ENCODE peak calls at places on chromosome 17, in seven cellular contexts. R, C, I, J, Z, H and X are unnamed samples.

GRCh38 chr17:40309938-40310510 is 1.0 kb downstream of the RARA start:
- DNase-seq in I (no peak), R (no peak), J (no peak), Z (peak), C (no peak), H (no peak), X (no peak)

GRCh38 chr17:61454932-61455753 is 2.9 kb downstream of the TBX4 start:
- DNase-seq in J (no peak), H (no peak), R (no peak), C (no peak), I (no peak), Z (peak), X (no peak)

GRCh38 chr17:8062435-8062806 is 23.6 kb downstream of the ALOX15B start:
- DNase-seq in H (no peak), C (peak), R (no peak), I (no peak), J (no peak), Z (no peak), X (no peak)

GRCh38 chr17:15413101-15413750 is 54.2 kb downstream of the CDRT4 start:
- DNase-seq in I (no peak), J (no peak), C (no peak), R (no peak), H (no peak), Z (no peak), X (no peak)

GRCh38 chr17:41324180-41325075 is 8.9 kb upstream of the KRTAP17-1 start:
- DNase-seq in J (no peak), I (no peak), C (peak), Z (no peak), R (peak), H (no peak), X (no peak)

GRCh38 chr17:5804226-5804625 is 219.9 kb upstream of the NLRP1 start:
- DNase-seq in I (no peak), Z (no peak), C (no peak), R (no peak), J (no peak), H (no peak), X (no peak)

GRCh38 chr17:68460096-68460495 is 2.8 kb upstream of the WIPI1 start:
- DNase-seq in H (no peak), C (no peak), I (no peak), R (no peak), Z (no peak), J (no peak), X (no peak)

GRCh38 chr17:39236383-39236927 is 10.7 kb upstream of the STAC2 start:
- DNase-seq in H (no peak), I (no peak), C (no peak), R (no peak), Z (no peak), J (no peak), X (no peak)

GRCh38 chr17:48393271-48393670 is 36.7 kb downstream of the SKAP1 start:
- DNase-seq in H (no peak), C (no peak), R (no peak), I (no peak), Z (no peak), J (no peak), X (no peak)

GRCh38 chr17:82528484-82529265 is 9.1 kb downstream of the FOXK2 start:
- DNase-seq in R (peak), J (no peak), I (no peak), H (peak), C (peak), Z (peak), X (no peak)

GRCh38 chr17:11391134-11391533 is 150.1 kb downstream of the SHISA6 start:
- DNase-seq in I (no peak), Z (no peak), R (no peak), H (no peak), C (no peak), J (no peak), X (no peak)

GRCh38 chr17:79916506-79916905 is 77.3 kb upstream of the CBX4 start:
- DNase-seq in R (no peak), C (no peak), H (no peak), J (no peak), I (no peak), Z (no peak), X (no peak)

GRCh38 chr17:19412984-19413383 is 2.0 kb downstream of the RNF112 start:
- DNase-seq in C (no peak), Z (no peak), I (no peak), R (no peak), H (no peak), J (no peak), X (no peak)

GRCh38 chr17:40168262-40168832 is 8.9 kb upstream of the RAPGEFL1 start:
- DNase-seq in J (no peak), C (peak), I (no peak), R (peak), H (no peak), Z (no peak), X (no peak)

GRCh38 chr17:45091778-45092425 is 30.8 kb downstream of the NMT1 start:
- DNase-seq in R (no peak), I (no peak), C (peak), Z (no peak), H (no peak), J (no peak), X (no peak)

GRCh38 chr17:39962642-39963220 is at the start of gene GSDMA:
- DNase-seq in H (no peak), I (no peak), Z (no peak), J (no peak), R (no peak), C (no peak), X (no peak)

GRCh38 chr17:9729034-9729650 is 62.2 kb downstream of the DHRS7C start:
- DNase-seq in Z (no peak), J (no peak), R (peak), H (no peak), C (peak), I (no peak), X (no peak)

GRCh38 chr17:66354981-66355380 is 52.6 kb downstream of the PRKCA start:
- DNase-seq in I (no peak), Z (no peak), C (peak), J (no peak), H (no peak), R (no peak), X (no peak)

GRCh38 chr17:70313450-70313849 is 144.1 kb downstream of the KCNJ2 start:
- DNase-seq in C (peak), I (no peak), R (no peak), Z (no peak), H (no peak), J (no peak), X (no peak)